ENCODE peak calls at places on chromosome 22, in ten cellular contexts. S is prostate gland, R is HL-60, B is breast epithelium, G is transverse colon, K is HCT116, J is sigmoid colon, Q is stomach, O is Panc1, E is H1. N is an unnamed sample.

GRCh38 chr22:42132457-42132856 is 1.8 kb upstream of the CYP2D6 start:
- DNase-seq in Q (no peak), J (no peak), O (no peak), R (no peak), K (no peak), E (no peak), B (no peak), G (no peak), S (no peak), N (no peak)

GRCh38 chr22:19929586-19930302 is 11.8 kb upstream of the COMT start:
- DNase-seq in S (no peak), O (no peak), E (no peak), Q (no peak), K (no peak), J (no peak), B (no peak), G (no peak), R (no peak), N (peak; percentile 63)

GRCh38 chr22:32318361-32318760 is 39.3 kb upstream of the RFPL3 start:
- DNase-seq in S (no peak), E (no peak), Q (peak; percentile 11), R (no peak), G (no peak), O (no peak), J (no peak), B (no peak), K (no peak), N (no peak)

GRCh38 chr22:28943501-28943879 is 60.1 kb downstream of the ZNRF3 start:
- DNase-seq in Q (peak; percentile 41), O (no peak), K (no peak), S (no peak), R (no peak), B (no peak), J (no peak), G (no peak), E (no peak), N (no peak)

GRCh38 chr22:23220485-23221350 is 40.4 kb downstream of the BCR start:
- DNase-seq in K (no peak), J (no peak), E (no peak), Q (no peak), B (no peak), R (peak; percentile 85), G (peak; percentile 41), S (no peak), O (no peak), N (peak; percentile 87)

GRCh38 chr22:19875531-19876313 is 21.0 kb upstream of the GNB1L start:
- DNase-seq in B (no peak), E (no peak), K (no peak), R (no peak), O (no peak), Q (no peak), S (no peak), J (peak; percentile 59), G (no peak), N (peak; percentile 62)

GRCh38 chr22:48824673-48825651 is 1002.7 kb downstream of the BRD1 start:
- DNase-seq in S (no peak), J (no peak), K (no peak), G (no peak), R (no peak), E (no peak), B (no peak), O (no peak), Q (no peak), N (peak; percentile 56)

GRCh38 chr22:22772883-22773282 is 114.7 kb upstream of the IGLL5 start:
- DNase-seq in E (no peak), O (no peak), S (no peak), R (no peak), B (no peak), J (no peak), K (no peak), G (no peak), Q (no peak), N (no peak)

GRCh38 chr22:40243891-40244290 is 66.2 kb downstream of the TNRC6B start:
- DNase-seq in G (no peak), O (no peak), J (no peak), R (no peak), K (no peak), E (no peak), B (no peak), Q (no peak), S (no peak), N (no peak)

GRCh38 chr22:43273902-43274484 is 69.2 kb downstream of the SCUBE1 start:
- DNase-seq in S (peak; percentile 40), R (peak; percentile 51), B (no peak), J (no peak), G (no peak), Q (peak; percentile 47), E (peak; percentile 41), O (no peak), K (peak; percentile 47), N (no peak)

GRCh38 chr22:38313384-38313955 is 3.8 kb downstream of the CSNK1E start:
- DNase-seq in B (no peak), G (peak; percentile 75), O (peak; percentile 68), K (no peak), E (no peak), S (no peak), Q (peak; percentile 50), R (no peak), J (peak; percentile 95), N (peak; percentile 85)

GRCh38 chr22:38315801-38316339 is 1.4 kb downstream of the CSNK1E start:
- DNase-seq in J (no peak), O (no peak), R (no peak), G (no peak), E (no peak), B (no peak), Q (no peak), S (no peak), K (no peak), N (peak; percentile 73)

GRCh38 chr22:38312261-38312800 is 4.9 kb downstream of the CSNK1E start:
- DNase-seq in E (no peak), S (peak; percentile 45), R (no peak), G (no peak), B (no peak), K (no peak), O (no peak), Q (no peak), J (no peak), N (no peak)

GRCh38 chr22:38314992-38315800 is 2.0 kb downstream of the CSNK1E start:
- DNase-seq in S (peak; percentile 29), Q (peak; percentile 36), O (no peak), J (no peak), B (no peak), R (no peak), E (no peak), K (no peak), G (peak; percentile 41), N (peak; percentile 81)

DNA sequence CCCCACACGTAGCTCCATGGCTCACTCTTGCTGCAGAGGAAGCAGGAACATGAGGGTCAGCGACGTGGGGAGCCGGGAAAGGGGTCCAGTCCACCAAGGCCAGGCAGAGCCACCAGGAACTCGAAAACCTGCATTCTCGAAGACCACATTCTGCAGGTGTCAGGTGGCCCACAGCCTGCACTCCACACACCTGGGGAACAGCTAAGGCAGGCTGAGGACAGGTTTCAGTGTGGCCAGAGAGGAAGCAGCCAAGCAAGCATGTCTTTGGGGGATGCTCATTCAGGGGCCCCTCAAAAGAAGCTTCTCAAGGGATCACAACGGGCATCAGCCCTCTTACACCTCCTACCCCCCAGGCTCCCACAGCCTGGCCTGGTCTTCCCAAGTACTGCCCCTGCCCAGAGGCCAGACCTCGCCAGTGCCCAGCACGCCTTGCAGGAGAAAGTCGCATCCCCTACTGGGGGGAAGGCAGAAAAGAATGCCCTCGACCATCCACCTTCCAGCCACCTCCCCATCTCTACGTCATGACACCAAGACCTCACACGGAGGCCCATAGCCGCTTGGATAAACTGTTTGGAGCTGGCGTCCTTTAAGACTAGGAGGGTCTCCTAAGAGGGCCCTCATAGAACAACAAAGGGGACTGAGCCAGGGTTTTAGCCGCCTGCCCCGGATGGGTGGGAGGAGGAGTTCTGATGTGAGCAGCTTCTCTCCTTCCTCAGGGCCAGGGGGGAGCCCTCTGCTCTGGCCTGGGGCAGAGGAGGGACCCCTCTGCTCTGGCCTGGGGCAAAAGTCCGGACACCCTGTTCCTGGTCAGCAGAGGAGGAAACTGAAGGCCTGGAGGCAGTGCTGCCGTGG is 2.9 kb downstream of the CSNK1E start:
- DNase-seq in O (no peak), R (no peak), E (no peak), S (no peak), K (no peak), Q (no peak), G (peak; percentile 44), J (no peak), B (no peak), N (peak; percentile 78)
- TF ChIP-seq CTCF in O (no peak), R (no peak), E (no peak), S (no peak), K (no peak), Q (no peak), G (no peak), J (no peak), B (no peak), N (no peak)

GRCh38 chr22:38766076-38766777 is 10.4 kb upstream of the SUN2 start:
- DNase-seq in R (no peak), J (peak; percentile 79), Q (peak; percentile 60), B (peak; percentile 72), K (peak; percentile 79), S (peak; percentile 68), E (peak; percentile 68), G (peak; percentile 78), O (no peak), N (no peak)
- TF ChIP-seq POLR2AphosphoS5 in R (no peak), J (no peak), Q (no peak), B (no peak), K (peak; percentile 51), S (peak; percentile 70), E (no peak), G (no peak), O (no peak), N (peak; percentile 57)

DNA sequence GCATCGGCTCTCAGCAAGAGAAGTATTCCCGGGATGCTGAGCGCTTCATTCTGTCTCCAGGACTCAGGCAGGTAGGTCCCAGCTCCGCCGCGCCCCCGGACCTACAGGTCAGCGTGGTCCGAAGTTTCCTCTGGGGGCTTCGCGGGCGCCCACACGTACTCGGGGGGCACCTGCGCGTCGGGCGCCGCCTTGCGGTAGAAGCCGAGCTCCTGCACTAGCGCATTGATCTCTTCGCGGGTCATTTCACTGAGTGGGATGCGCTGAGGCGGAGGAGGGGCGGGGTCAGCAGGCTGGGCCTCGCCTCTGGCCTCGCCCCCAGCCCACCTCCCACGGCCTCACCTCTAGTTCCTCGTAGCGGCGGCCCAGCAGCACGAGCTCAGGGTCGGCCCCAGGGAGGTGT is 2.5 kb downstream of the SELENOM start:
- DNase-seq in Q (no peak), O (no peak), K (no peak), J (peak; percentile 83), G (no peak), E (peak; percentile 68), S (no peak), B (no peak), R (no peak), N (peak; percentile 69)
- TF ChIP-seq CTCF in Q (no peak), O (no peak), K (no peak), J (peak; percentile 42), G (peak; percentile 28), E (peak; percentile 89), S (peak; percentile 23), B (no peak), R (no peak), N (no peak)

DNA sequence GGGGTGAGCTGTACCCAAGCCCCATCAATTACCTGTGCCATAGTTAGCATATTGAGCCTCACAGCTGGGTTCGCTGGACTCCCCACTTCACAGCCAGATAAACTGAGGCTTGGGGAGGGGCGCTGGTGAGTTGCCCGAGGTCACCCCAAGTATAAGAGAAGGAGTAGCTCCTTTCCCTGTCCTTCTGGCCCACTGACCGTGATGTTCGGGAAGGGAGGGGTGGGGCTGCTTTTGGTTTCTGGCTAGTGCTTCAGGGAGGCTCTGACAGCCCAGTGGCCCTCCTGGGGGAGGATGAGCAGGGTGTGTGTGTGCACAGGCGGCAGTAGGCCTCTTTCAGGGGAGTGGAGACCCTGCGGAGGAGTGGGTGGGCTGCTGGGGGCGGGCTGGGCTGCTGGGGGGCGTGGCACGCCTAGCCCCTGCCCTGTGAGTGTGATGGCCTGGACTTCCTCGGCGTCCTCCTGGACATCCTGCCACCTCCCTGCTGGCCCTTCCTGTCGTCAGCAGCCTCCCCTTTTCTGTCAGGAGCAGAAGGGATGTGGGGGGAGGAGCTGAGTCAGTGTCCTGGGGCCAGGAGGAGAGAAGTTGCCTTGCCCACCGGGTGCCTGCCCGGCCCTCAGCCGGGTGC is 50.4 kb downstream of the TRIOBP start:
- DNase-seq in Q (no peak), E (no peak), J (peak; percentile 84), R (no peak), K (no peak), O (no peak), B (no peak), G (no peak), S (no peak), N (no peak)
- TF ChIP-seq POLR2AphosphoS5 in Q (no peak), E (no peak), J (no peak), R (no peak), K (no peak), O (no peak), B (no peak), G (no peak), S (no peak), N (peak; percentile 68)

N was measured in spleen.